ENCODE peak calls at places on chromosomes 7 and 10, in four cellular contexts. I, R, B and M are unnamed samples.

GRCh38 chr10:86349474-86349873 is 17.1 kb downstream of the GRID1 start:
- DNase-seq in I (peak; percentile 12), R (no peak), B (peak; percentile 63), M (no peak)

GRCh38 chr10:48332871-48333216 is 26.4 kb downstream of the MAPK8 start:
- DNase-seq in I (no peak), R (no peak), B (no peak), M (no peak)

GRCh38 chr7:121337398-121337797 is 8.6 kb downstream of the WNT16 start:
- DNase-seq in I (no peak), R (no peak), B (no peak), M (no peak)

GRCh38 chr7:8700076-8700624 is 266.7 kb downstream of the NXPH1 start:
- DNase-seq in I (no peak), R (no peak), B (no peak), M (no peak)

GRCh38 chr7:69654381-69654780 is 56.1 kb downstream of the AUTS2 start:
- DNase-seq in I (no peak), R (no peak), B (no peak), M (no peak)

GRCh38 chr7:127588697-127589482 is 679 bp downstream of the ARF5 start:
- DNase-seq in I (peak; percentile 81), R (peak; percentile 46), B (peak; percentile 84), M (peak; percentile 48)

GRCh38 chr7:43870316-43870715 is 999 bp upstream of the MRPS24 start:
- DNase-seq in I (no peak), R (no peak), B (no peak), M (no peak)

GRCh38 chr10:129203819-129204218 is 263.2 kb upstream of the MGMT start:
- DNase-seq in I (no peak), R (no peak), B (no peak), M (no peak)

GRCh38 chr7:2261611-2262010 is 19.6 kb downstream of the NUDT1 start:
- DNase-seq in I (no peak), R (no peak), B (no peak), M (peak; percentile 12)

GRCh38 chr10:51792678-51793077 is 93.3 kb upstream of the CSTF2T start:
- DNase-seq in I (no peak), R (no peak), B (no peak), M (no peak)

GRCh38 chr7:23469150-23469960 is 936 bp downstream of the IGF2BP3 start:
- DNase-seq in I (no peak), R (no peak), B (peak; percentile 52), M (peak; percentile 43)

GRCh38 chr10:100948916-100949315 is 20.4 kb upstream of the SEMA4G start:
- DNase-seq in I (no peak), R (no peak), B (no peak), M (no peak)

GRCh38 chr7:97512441-97513207 is 219.3 kb upstream of the TAC1 start:
- DNase-seq in I (no peak), R (no peak), B (no peak), M (no peak)

GRCh38 chr7:97513326-97513725 is 218.6 kb upstream of the TAC1 start:
- DNase-seq in I (no peak), R (no peak), B (no peak), M (no peak)
- H3K9me3 ChIP-seq in I (peaks cover 2% of the 10 kb centered on the region), R (no peaks in the 10 kb centered on the region), B (no peaks in the 10 kb centered on the region), M (no peaks in the 10 kb centered on the region)

GRCh38 chr10:932589-932988 is 1.1 kb upstream of the LARP4B start:
- DNase-seq in I (peak; percentile 80), R (no peak), B (no peak), M (no peak)
- H3K27ac ChIP-seq in I (no peak overlapping the region), R (peak overlapping the region; percentile 24), B (no peak overlapping the region), M (peak overlapping the region; percentile 88)

GRCh38 chr10:130777507-130778165 is 533.9 kb downstream of the TCERG1L start:
- DNase-seq in I (peak; percentile 33), R (no peak), B (no peak), M (no peak)

GRCh38 chr10:130772056-130772455 is 539.5 kb downstream of the TCERG1L start:
- DNase-seq in I (peak; percentile 51), R (no peak), B (no peak), M (no peak)

GRCh38 chr10:130772676-130773075 is 538.8 kb downstream of the TCERG1L start:
- DNase-seq in I (no peak), R (no peak), B (no peak), M (no peak)

GRCh38 chr10:130775311-130775710 is 536.2 kb downstream of the TCERG1L start:
- DNase-seq in I (peak; percentile 40), R (no peak), B (no peak), M (no peak)

DNA sequence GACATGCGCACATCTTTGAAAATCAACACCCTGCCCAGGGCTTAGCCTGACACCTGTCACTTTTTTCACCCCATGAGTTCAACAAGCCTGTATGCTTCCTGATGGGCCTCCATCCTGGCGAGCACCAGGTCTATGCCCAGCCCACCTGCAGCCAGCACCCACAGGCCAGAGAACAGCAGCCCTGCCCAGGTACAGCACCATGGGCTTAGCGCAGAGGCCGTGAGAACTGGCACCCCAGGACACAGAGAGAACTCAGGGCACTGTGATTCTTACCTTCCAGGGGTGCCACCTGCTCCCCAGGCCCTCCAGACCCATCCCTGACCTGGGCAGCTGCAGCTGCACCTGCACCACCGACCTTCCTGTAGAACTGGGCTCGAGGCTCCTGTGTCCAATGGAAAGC is 536.6 kb downstream of the TCERG1L start:
- DNase-seq in I (peak; percentile 41), R (no peak), B (no peak), M (no peak)
- H3K9me3 ChIP-seq in I (no peaks in the 10 kb centered on the region), R (no peaks in the 10 kb centered on the region), B (peaks cover under 1% of the 10 kb centered on the region), M (no peaks in the 10 kb centered on the region)

DNA sequence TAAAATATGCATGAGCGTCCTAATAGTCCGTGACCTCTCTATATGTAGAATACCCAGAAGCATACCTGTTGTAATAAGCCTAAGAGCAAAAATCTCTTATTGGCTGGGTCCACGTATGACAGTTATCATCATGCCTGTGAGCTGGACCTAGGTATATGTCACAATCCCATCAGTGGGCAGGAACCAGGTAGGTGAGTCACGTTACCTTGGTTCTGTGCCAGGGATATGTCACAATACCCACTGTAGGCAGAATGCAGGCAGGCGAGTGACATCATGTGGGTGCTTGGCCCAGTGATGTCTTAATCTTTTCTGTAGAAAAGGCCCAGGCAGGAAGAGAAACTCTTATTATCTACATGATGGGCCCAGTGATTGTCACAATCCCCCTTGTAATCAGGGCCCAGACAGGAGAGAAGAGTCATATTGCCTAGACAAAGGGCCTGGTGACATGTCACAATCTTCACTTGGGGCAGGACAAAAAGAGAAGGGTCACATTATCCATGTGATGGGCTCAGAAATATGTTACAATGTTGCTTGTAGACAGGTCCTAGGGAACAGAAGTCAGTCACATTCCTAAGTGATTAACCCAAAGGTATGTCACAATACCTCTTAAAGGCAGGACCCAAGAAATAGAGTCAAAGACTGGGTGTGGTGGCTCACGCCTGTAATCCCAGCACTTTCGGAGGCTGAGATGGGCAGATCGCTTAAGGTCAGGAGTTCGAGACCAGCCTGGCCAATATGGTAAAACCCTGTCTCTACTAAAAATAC is 12.9 kb upstream of the ZNF736 start:
- DNase-seq in I (no peak), R (no peak), B (no peak), M (no peak)
- H3K27ac ChIP-seq in I (no peak overlapping the region), R (no peak overlapping the region), B (no peak overlapping the region), M (no peak overlapping the region)

DNA sequence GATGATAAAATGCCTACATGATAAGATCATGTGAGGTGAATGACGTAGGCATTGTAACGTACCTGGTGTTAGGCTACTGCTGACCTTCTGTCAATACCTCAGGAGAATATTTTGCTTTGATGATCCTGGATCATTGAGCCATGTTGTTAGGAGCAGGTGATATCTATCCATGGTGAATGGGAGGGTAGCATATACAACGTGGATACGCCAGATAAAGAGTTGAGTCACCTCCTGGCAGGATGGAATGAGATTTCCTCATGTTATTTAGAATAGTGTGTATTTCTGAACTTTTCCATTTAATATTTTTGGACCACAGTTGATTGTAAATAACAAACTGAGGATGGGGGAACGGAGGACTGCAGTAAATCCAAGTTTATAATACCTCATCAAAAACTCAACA is 11.8 kb upstream of the CLDN12 start:
- DNase-seq in I (no peak), R (no peak), B (no peak), M (no peak)
- H3K9me3 ChIP-seq in I (no peaks in the 10 kb centered on the region), R (no peaks in the 10 kb centered on the region), B (no peaks in the 10 kb centered on the region), M (no peaks in the 10 kb centered on the region)